ENCODE peak calls at places on chromosomes 11 and 22, in five cellular contexts. M is gastrocnemius medialis, L is psoas muscle, R is fibroblast of the aortic adventitia, D is endodermal cell. N is an unnamed sample.
A peak's percentile ranks its signal among the peaks of the same experiment; 100 is the strongest.

GRCh38 chr22:37176464-37177061 is 11.5 kb downstream of the C1QTNF6 start:
- DNase-seq in M (peak; percentile 35), L (peak; percentile 69), R (peak; percentile 86), D (peak; percentile 50), N (peak; percentile 69)

GRCh38 chr11:15148181-15148580 is 33.5 kb downstream of the INSC start:
- DNase-seq in M (no peak), L (no peak), R (peak; percentile 63), D (no peak), N (no peak)

GRCh38 chr11:118529584-118530175 is 1.3 kb upstream of the TMEM25 start:
- DNase-seq in M (no peak), L (no peak), R (no peak), D (peak; percentile 65), N (no peak)

GRCh38 chr11:88051386-88051785 is 123.9 kb downstream of the RAB38 start:
- DNase-seq in M (no peak), L (no peak), R (peak; percentile 22), D (no peak), N (no peak)

GRCh38 chr11:64848779-64849599 is 4.5 kb upstream of the CDC42BPG start:
- DNase-seq in M (no peak), L (no peak), R (no peak), D (peak; percentile 87), N (no peak)

GRCh38 chr22:29457730-29458129 is 19.3 kb downstream of the RFPL1 start:
- DNase-seq in M (no peak), L (no peak), R (peak; percentile 22), D (peak; percentile 90), N (no peak)

GRCh38 chr11:32829157-32829679 is 509 bp upstream of the PRRG4 start:
- DNase-seq in M (no peak), L (no peak), R (peak; percentile 33), D (no peak), N (no peak)

GRCh38 chr11:33017478-33017877 is 1.8 kb downstream of the DEPDC7 start:
- DNase-seq in M (no peak), L (no peak), R (no peak), D (no peak), N (no peak)

GRCh38 chr22:42313204-42313603 is 42.8 kb upstream of the TCF20 start:
- DNase-seq in M (no peak), L (no peak), R (no peak), D (peak; percentile 76), N (no peak)

GRCh38 chr22:46457502-46458488 is 79.6 kb downstream of the CELSR1 start:
- DNase-seq in M (no peak), L (no peak), R (no peak), D (no peak), N (no peak)

GRCh38 chr11:33685061-33685460 is 15.6 kb downstream of the C11orf91 start:
- DNase-seq in M (no peak), L (no peak), R (no peak), D (no peak), N (no peak)

GRCh38 chr22:45867118-45867905 is 109.7 kb downstream of the WNT7B start:
- DNase-seq in M (no peak), L (no peak), R (no peak), D (peak; percentile 83), N (no peak)

GRCh38 chr22:23047265-23047664 is 23.1 kb upstream of the GNAZ start:
- DNase-seq in M (no peak), L (no peak), R (no peak), D (no peak), N (no peak)

GRCh38 chr11:2388431-2389024 is 11.4 kb downstream of the CD81 start:
- DNase-seq in M (no peak), L (no peak), R (no peak), D (no peak), N (no peak)

GRCh38 chr22:34567367-34567766 is 498.6 kb upstream of the ISX start:
- DNase-seq in M (no peak), L (no peak), R (no peak), D (no peak), N (no peak)

GRCh38 chr11:72684236-72684912 is 10.2 kb upstream of the PDE2A start:
- DNase-seq in M (no peak), L (peak; percentile 80), R (peak; percentile 60), D (peak; percentile 92), N (peak; percentile 63)

GRCh38 chr11:46272816-46273427 is 4.5 kb upstream of the CREB3L1 start:
- DNase-seq in M (no peak), L (peak; percentile 73), R (peak; percentile 84), D (no peak), N (no peak)

DNA sequence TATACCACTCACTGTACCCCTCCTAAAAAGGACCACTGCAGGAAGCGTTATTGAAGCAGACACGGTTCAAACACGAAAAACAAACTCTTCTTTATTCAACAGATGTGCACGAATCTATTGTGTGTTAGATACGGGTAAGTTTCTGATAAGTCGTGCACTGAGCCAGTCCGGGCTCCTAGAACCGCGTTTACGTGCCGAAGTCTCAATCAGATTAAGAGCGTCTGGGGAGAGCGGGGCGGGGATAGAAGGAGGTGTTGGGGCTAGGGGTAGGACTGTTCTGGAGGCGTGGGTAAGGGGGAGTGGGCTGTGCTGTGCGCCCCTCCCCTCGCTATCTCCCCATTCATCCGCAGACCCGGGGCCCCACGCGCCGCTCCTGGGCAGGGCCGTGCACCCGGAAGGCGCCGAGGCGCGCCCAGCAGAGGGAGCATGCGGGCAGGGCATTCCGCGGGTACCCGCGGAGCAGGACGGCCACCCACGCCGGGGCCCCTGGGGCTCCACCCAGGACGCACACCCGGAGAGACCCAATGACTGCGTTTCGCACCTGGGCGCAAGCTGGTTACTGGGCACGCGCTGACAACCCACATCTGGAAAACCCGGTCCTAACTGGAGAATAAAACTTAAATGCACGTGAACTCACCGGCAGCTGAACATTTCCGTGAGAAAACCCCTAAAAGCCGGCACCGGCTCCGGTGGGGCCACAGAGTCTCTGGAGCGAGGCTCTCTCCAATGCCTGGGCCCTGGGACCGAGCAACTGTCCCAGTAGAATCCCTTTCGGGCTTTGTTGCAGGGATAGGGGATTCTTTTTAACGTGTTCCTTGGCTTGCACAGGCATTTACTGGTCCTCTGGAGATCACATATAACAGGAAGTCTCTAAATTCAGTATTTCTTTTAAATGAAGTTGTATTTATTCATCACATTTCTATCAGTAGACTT is 40.6 kb downstream of the WEE1 start:
- DNase-seq in M (peak; percentile 52), L (peak; percentile 84), R (peak; percentile 79), D (peak; percentile 93), N (peak; percentile 74)
- TF ChIP-seq CTCF in M (peak; percentile 76), L (peak; percentile 71), R (peak; percentile 67), D (peak; percentile 92), N (no peak)

DNA sequence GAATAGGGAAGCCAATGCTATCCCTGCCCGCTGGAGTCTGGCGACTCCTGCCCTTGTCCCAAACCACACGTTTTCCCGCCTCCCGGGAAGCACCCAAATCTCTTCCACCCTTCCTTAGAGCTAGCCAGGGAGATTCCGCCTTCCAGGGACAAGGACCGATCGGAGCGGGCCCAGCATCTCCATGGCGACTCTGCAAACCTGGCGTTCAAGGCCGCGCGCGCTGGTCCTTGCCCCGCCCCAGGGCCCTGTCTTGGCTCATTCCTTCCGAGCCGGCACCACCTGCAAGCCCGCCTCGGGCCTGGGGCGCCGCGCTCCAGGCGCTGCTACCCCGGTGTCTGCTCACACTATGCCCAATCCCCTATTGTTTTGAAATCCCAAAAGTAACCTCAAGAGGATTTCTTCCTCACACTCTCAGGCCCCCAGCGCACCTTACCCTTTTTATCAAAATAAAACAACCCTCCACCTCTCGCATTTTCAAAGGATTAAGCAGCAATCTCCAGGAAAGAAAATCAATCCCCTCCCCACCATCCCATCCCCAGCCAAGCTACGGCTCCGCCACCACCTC is 994 bp downstream of the SLC1A2 start:
- DNase-seq in M (no peak), L (no peak), R (no peak), D (peak; percentile 86), N (no peak)
- H3K4me3 ChIP-seq in M (peak overlapping the region; percentile 61), L (peak overlapping the region; percentile 63), R (no peak overlapping the region), D (peak overlapping the region; percentile 81), N (no peak overlapping the region)

GRCh38 chr11:62223095-62223494 is 14.6 kb downstream of the SCGB2A1 start:
- DNase-seq in M (no peak), L (no peak), R (peak; percentile 4), D (no peak), N (no peak)

GRCh38 chr11:62221498-62221897 is 13.0 kb downstream of the SCGB2A1 start:
- DNase-seq in M (no peak), L (no peak), R (no peak), D (no peak), N (no peak)

GRCh38 chr11:62217191-62217748 is 8.8 kb downstream of the SCGB2A1 start:
- DNase-seq in M (no peak), L (no peak), R (peak; percentile 28), D (no peak), N (no peak)
- TF ChIP-seq CTCF in M (no peak), L (peak; percentile 15), R (peak; percentile 49), D (peak; percentile 81), N (no peak)

GRCh38 chr11:130101661-130102060 is 32.0 kb downstream of the APLP2 start:
- DNase-seq in M (no peak), L (no peak), R (peak; percentile 41), D (no peak), N (no peak)
- H3K4me3 ChIP-seq in M (no peak overlapping the region), L (no peak overlapping the region), R (no peak overlapping the region), D (no peak overlapping the region), N (no peak overlapping the region)

GRCh38 chr11:86418929-86419328 is 44.2 kb downstream of the CCDC81 start:
- DNase-seq in M (no peak), L (no peak), R (peak; percentile 37), D (no peak), N (no peak)
- TF ChIP-seq CTCF in M (no peak), L (peak; percentile 11), R (peak; percentile 20), D (peak; percentile 71), N (no peak)

DNA sequence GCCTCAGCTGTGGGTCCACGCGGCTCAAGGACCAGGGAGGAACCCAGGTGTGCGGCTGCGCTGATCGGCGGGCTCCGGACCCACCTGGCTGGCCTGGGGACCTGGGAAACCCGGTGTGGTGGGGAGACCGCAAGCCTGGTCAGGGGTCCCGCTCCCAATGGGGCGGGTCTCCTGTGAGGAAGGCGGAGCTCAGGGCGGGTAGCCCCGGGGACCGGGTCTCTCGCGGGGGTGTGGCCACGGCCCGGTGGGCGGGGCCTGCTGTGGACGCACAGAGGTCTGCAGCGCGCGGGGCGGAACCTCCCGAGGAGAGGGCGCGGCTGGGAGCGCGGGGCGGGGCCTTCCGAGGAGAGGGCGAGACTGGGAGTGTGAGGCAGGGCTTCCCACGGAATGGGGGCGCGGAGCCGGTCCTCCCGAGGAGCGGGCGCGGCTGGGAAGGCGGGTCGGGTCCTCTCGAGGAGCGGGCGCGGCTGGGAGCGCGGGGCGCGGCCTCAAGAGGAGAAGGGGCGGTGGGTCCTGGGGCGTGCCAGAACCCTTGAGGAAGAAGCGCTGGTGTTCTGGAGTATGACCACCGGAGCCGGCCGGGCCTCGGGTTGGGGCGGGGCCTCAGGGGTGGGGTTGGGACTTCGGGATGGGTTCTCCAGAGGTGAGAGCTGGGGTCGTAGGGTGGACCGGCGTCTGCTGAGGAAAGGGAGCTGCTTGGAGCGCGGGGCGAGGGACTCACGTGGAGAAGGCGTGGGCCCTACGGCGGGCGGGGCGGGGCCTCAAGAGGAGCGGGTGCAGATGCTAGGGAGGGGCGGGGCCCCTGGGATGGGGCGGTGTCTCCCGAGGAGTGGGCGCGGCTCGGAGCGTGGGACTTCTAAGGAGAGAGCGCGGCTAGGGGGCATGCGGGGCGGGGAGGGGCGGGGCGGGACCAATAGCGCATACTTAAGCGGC is 20.8 kb downstream of the DGCR6L start:
- DNase-seq in M (peak; percentile 52), L (peak; percentile 81), R (peak; percentile 58), D (peak; percentile 97), N (peak; percentile 96)
- H3K4me3 ChIP-seq in M (peak overlapping the region; percentile 59), L (peak overlapping the region; percentile 70), R (peak overlapping the region; percentile 58), D (peak overlapping the region; percentile 68), N (peak overlapping the region; percentile 40)

DNA sequence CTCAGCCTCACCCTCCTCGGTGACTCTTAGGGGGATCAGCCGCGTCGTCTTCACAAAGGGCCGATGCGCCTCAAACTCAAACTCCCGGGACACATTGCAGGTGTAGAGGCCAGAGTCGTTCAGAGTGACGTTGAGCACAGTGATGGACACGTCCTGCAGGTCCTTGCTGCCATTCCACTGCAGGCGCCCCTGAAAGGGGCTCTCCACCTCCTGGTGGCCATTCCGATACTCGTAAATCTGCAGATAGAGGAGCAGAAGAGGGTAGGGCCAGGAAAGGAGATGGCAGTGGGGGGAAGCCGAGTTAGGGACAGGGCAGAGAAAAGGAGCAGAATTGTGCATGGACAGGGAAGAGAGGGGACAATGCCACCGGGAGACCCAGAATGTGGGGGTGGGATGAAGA is 12.0 kb downstream of the SCN3B start:
- DNase-seq in M (no peak), L (no peak), R (no peak), D (peak; percentile 59), N (no peak)
- TF ChIP-seq CTCF in M (no peak), L (no peak), R (no peak), D (peak; percentile 54), N (no peak)